ENCODE peak calls at places on chromosomes 2 and 18, in six cellular contexts. One of them, this sample, is unnamed.
A peak's percentile ranks its signal among the peaks of the same experiment; 100 is the strongest.

GRCh38 chr2:169189123-169189522 is 119.8 kb downstream of the DHRS9 start:
- DNase-seq in B cell: no peak
- DNase-seq in keratinocyte: no peak
- DNase-seq in AG10803: no peak
- DNase-seq in astrocyte of the spinal cord: no peak
- DNase-seq in hepatocyte: no peak
- DNase-seq in this sample: no peak

GRCh38 chr2:238103465-238104070 is 3.4 kb downstream of the ESPNL start:
- DNase-seq in B cell: no peak
- DNase-seq in keratinocyte: no peak
- DNase-seq in AG10803: no peak
- DNase-seq in astrocyte of the spinal cord: no peak
- DNase-seq in hepatocyte: no peak
- DNase-seq in this sample: no peak

GRCh38 chr2:132797551-132797950 is 127.5 kb upstream of the LYPD1 start:
- DNase-seq in B cell: no peak
- DNase-seq in keratinocyte: no peak
- DNase-seq in AG10803: peak; percentile 65
- DNase-seq in astrocyte of the spinal cord: peak; percentile 72
- DNase-seq in hepatocyte: no peak
- DNase-seq in this sample: no peak

GRCh38 chr2:69582582-69583176 is 60.9 kb downstream of the AAK1 start:
- DNase-seq in B cell: no peak
- DNase-seq in keratinocyte: no peak
- DNase-seq in AG10803: no peak
- DNase-seq in astrocyte of the spinal cord: peak; percentile 42
- DNase-seq in hepatocyte: peak; percentile 33
- DNase-seq in this sample: no peak

GRCh38 chr2:215921884-215922283 is 91.5 kb downstream of the MREG start:
- DNase-seq in B cell: no peak
- DNase-seq in keratinocyte: no peak
- DNase-seq in AG10803: peak; percentile 83
- DNase-seq in astrocyte of the spinal cord: peak; percentile 94
- DNase-seq in hepatocyte: peak; percentile 42
- DNase-seq in this sample: no peak

GRCh38 chr18:13266208-13267100 is 47.9 kb downstream of the LDLRAD4 start:
- DNase-seq in B cell: no peak
- DNase-seq in keratinocyte: no peak
- DNase-seq in AG10803: peak; percentile 38
- DNase-seq in astrocyte of the spinal cord: no peak
- DNase-seq in hepatocyte: no peak
- DNase-seq in this sample: no peak

GRCh38 chr2:153912798-153913396 is 41.2 kb downstream of the GALNT13 start:
- DNase-seq in B cell: no peak
- DNase-seq in keratinocyte: no peak
- DNase-seq in AG10803: no peak
- DNase-seq in astrocyte of the spinal cord: no peak
- DNase-seq in hepatocyte: no peak
- DNase-seq in this sample: no peak

GRCh38 chr2:235901243-235901642 is 266.9 kb downstream of the GBX2 start:
- DNase-seq in B cell: no peak
- DNase-seq in keratinocyte: no peak
- DNase-seq in AG10803: no peak
- DNase-seq in astrocyte of the spinal cord: no peak
- DNase-seq in hepatocyte: no peak
- DNase-seq in this sample: no peak

GRCh38 chr18:5546660-5547059 is 2.9 kb upstream of the EPB41L3 start:
- DNase-seq in B cell: no peak
- DNase-seq in keratinocyte: no peak
- DNase-seq in AG10803: peak; percentile 58
- DNase-seq in astrocyte of the spinal cord: peak; percentile 72
- DNase-seq in hepatocyte: peak; percentile 68
- DNase-seq in this sample: no peak

GRCh38 chr2:71926860-71927756 is 220.6 kb downstream of the CYP26B1 start:
- DNase-seq in B cell: no peak
- DNase-seq in keratinocyte: no peak
- DNase-seq in AG10803: no peak
- DNase-seq in astrocyte of the spinal cord: no peak
- DNase-seq in hepatocyte: no peak
- DNase-seq in this sample: no peak

GRCh38 chr2:195559431-195559914 is 97.6 kb upstream of the SLC39A10 start:
- DNase-seq in B cell: peak; percentile 86
- DNase-seq in keratinocyte: no peak
- DNase-seq in AG10803: peak; percentile 97
- DNase-seq in astrocyte of the spinal cord: peak; percentile 89
- DNase-seq in hepatocyte: no peak
- DNase-seq in this sample: no peak

GRCh38 chr18:54828290-54828871 is at the start of gene RAB27B:
- DNase-seq in B cell: no peak
- DNase-seq in keratinocyte: peak; percentile 55
- DNase-seq in AG10803: peak; percentile 53
- DNase-seq in astrocyte of the spinal cord: peak; percentile 91
- DNase-seq in hepatocyte: peak; percentile 87
- DNase-seq in this sample: peak; percentile 73

GRCh38 chr18:40692871-40693270 is 1262.2 kb upstream of the PIK3C3 start:
- DNase-seq in B cell: no peak
- DNase-seq in keratinocyte: no peak
- DNase-seq in AG10803: no peak
- DNase-seq in astrocyte of the spinal cord: peak; percentile 20
- DNase-seq in hepatocyte: no peak
- DNase-seq in this sample: no peak

GRCh38 chr2:209942936-209943605 is 59.4 kb upstream of the RPE start:
- DNase-seq in B cell: no peak
- DNase-seq in keratinocyte: no peak
- DNase-seq in AG10803: no peak
- DNase-seq in astrocyte of the spinal cord: peak; percentile 12
- DNase-seq in hepatocyte: no peak
- DNase-seq in this sample: no peak

GRCh38 chr2:216056739-216057138 is 24.9 kb downstream of the PECR start:
- DNase-seq in B cell: no peak
- DNase-seq in keratinocyte: no peak
- DNase-seq in AG10803: no peak
- DNase-seq in astrocyte of the spinal cord: no peak
- DNase-seq in hepatocyte: peak; percentile 18
- DNase-seq in this sample: no peak

GRCh38 chr18:48674198-48674721 is 135.4 kb downstream of the CTIF start:
- DNase-seq in B cell: no peak
- DNase-seq in keratinocyte: no peak
- DNase-seq in AG10803: peak; percentile 40
- DNase-seq in astrocyte of the spinal cord: peak; percentile 21
- DNase-seq in hepatocyte: peak; percentile 43
- DNase-seq in this sample: no peak

GRCh38 chr2:224997802-224998201 is 44.5 kb downstream of the DOCK10 start:
- DNase-seq in B cell: no peak
- DNase-seq in keratinocyte: no peak
- DNase-seq in AG10803: peak; percentile 74
- DNase-seq in astrocyte of the spinal cord: peak; percentile 24
- DNase-seq in hepatocyte: peak; percentile 10
- DNase-seq in this sample: no peak

GRCh38 chr2:112433932-112434730 is 686 bp upstream of the RGPD8 start:
- DNase-seq in B cell: no peak
- DNase-seq in keratinocyte: no peak
- DNase-seq in AG10803: no peak
- DNase-seq in astrocyte of the spinal cord: no peak
- DNase-seq in hepatocyte: no peak
- DNase-seq in this sample: no peak

GRCh38 chr2:31335921-31336570 is 78.5 kb downstream of the XDH start:
- DNase-seq in B cell: no peak
- DNase-seq in keratinocyte: peak; percentile 56
- DNase-seq in AG10803: peak; percentile 86
- DNase-seq in astrocyte of the spinal cord: peak; percentile 68
- DNase-seq in hepatocyte: no peak
- DNase-seq in this sample: no peak

GRCh38 chr2:237165405-237166276 is 80.0 kb downstream of the COPS8 start:
- DNase-seq in B cell: no peak
- DNase-seq in keratinocyte: no peak
- DNase-seq in AG10803: no peak
- DNase-seq in astrocyte of the spinal cord: no peak
- DNase-seq in hepatocyte: peak; percentile 57
- DNase-seq in this sample: peak; percentile 4

GRCh38 chr2:205768815-205769493 is 86.7 kb downstream of the NRP2 start:
- DNase-seq in B cell: no peak
- DNase-seq in keratinocyte: no peak
- DNase-seq in AG10803: no peak
- DNase-seq in astrocyte of the spinal cord: peak; percentile 83
- DNase-seq in hepatocyte: no peak
- DNase-seq in this sample: no peak

GRCh38 chr2:223093436-223093839 is 41.4 kb downstream of the KCNE4 start:
- DNase-seq in B cell: no peak
- DNase-seq in keratinocyte: no peak
- DNase-seq in AG10803: peak; percentile 95
- DNase-seq in astrocyte of the spinal cord: peak; percentile 86
- DNase-seq in hepatocyte: no peak
- DNase-seq in this sample: no peak

GRCh38 chr2:49416252-49416651 is 261.9 kb upstream of the FSHR start:
- DNase-seq in B cell: no peak
- DNase-seq in keratinocyte: no peak
- DNase-seq in AG10803: no peak
- DNase-seq in astrocyte of the spinal cord: no peak
- DNase-seq in hepatocyte: peak; percentile 14
- DNase-seq in this sample: no peak

GRCh38 chr2:179550214-179550613 is 285.6 kb upstream of the SESTD1 start:
- DNase-seq in B cell: no peak
- DNase-seq in keratinocyte: no peak
- DNase-seq in AG10803: no peak
- DNase-seq in astrocyte of the spinal cord: no peak
- DNase-seq in hepatocyte: no peak
- DNase-seq in this sample: no peak

DNA sequence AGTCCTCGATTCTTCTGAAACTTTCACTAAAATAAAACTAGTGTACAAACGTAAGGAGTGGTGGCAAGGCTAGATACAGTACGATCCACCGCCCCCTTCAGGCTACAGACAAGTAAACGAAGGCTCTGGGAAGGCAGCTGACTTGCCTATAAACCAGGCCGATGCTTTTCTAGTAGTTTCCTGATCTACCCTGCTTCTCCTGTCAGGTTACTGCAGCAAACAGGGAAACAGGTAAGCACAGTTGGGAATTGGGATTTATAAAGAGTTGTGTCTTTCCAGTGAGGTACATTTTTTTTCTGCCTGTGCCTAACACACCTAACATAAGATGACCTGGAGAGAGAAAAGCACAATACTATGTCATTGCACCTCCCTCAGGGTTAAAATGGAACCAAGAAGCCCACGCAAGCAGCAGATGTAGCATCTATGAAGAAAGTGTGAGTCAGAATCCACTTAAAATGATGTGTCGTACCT is 108.6 kb downstream of the UXS1 start:
- DNase-seq in B cell: no peak
- DNase-seq in keratinocyte: no peak
- DNase-seq in AG10803: peak; percentile 52
- DNase-seq in astrocyte of the spinal cord: peak; percentile 45
- DNase-seq in hepatocyte: peak; percentile 64
- DNase-seq in this sample: peak; percentile 22
- TF ChIP-seq CTCF in B cell: no peak
- TF ChIP-seq CTCF in keratinocyte: no peak
- TF ChIP-seq CTCF in AG10803: peak; percentile 60
- TF ChIP-seq CTCF in astrocyte of the spinal cord: peak; percentile 48
- TF ChIP-seq CTCF in hepatocyte: peak; percentile 48
- TF ChIP-seq CTCF in this sample: peak; percentile 67

DNA sequence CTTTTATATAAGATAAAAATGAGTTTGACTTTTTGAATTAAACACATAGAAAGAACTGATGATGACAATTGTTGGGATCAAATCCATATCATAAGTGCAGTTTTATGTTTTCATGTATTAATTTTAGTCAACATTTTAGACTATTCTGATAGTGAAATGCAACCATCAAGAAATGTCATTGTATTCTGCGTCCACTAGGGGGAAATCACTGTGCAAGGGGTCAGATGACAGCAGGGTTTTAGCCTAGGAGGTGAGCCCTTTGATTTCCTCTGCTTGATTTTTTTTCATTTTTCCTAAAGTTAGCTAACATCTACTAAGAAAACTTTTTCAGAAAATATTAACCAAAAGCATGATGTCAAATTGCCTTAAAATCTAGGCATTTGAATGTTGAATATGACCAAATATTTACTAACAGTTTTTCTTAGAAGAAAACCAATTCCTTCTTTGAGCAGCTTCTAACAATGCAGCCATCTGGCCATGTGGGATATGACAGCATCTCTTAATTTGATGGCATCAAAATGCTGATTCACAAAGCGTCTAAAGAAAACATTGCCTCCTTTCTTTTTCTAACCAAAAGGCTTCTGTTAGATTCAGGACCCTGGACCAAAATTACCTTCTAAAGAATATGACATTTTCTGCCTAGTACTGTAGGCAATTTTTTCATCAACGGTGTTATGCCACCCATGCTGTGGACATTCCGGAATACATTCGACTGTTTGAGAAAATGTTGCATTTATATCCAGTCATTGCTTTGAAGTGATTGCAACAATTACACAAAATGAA is 141.5 kb downstream of the SPHKAP start:
- DNase-seq in B cell: no peak
- DNase-seq in keratinocyte: no peak
- DNase-seq in AG10803: peak; percentile 20
- DNase-seq in astrocyte of the spinal cord: peak; percentile 22
- DNase-seq in hepatocyte: peak; percentile 48
- DNase-seq in this sample: no peak
- TF ChIP-seq CTCF in B cell: peak; percentile 58
- TF ChIP-seq CTCF in keratinocyte: peak; percentile 62
- TF ChIP-seq CTCF in AG10803: peak; percentile 81
- TF ChIP-seq CTCF in astrocyte of the spinal cord: peak; percentile 70
- TF ChIP-seq CTCF in hepatocyte: peak; percentile 55
- TF ChIP-seq CTCF in this sample: peak; percentile 53

GRCh38 chr18:66534110-66534509 is 69.8 kb downstream of the CDH19 start:
- DNase-seq in B cell: no peak
- DNase-seq in keratinocyte: no peak
- DNase-seq in AG10803: no peak
- DNase-seq in astrocyte of the spinal cord: no peak
- DNase-seq in hepatocyte: no peak
- DNase-seq in this sample: no peak

GRCh38 chr18:66533693-66534092 is 70.2 kb downstream of the CDH19 start:
- DNase-seq in B cell: no peak
- DNase-seq in keratinocyte: no peak
- DNase-seq in AG10803: no peak
- DNase-seq in astrocyte of the spinal cord: no peak
- DNase-seq in hepatocyte: no peak
- DNase-seq in this sample: no peak
- TF ChIP-seq CTCF in B cell: no peak
- TF ChIP-seq CTCF in keratinocyte: no peak
- TF ChIP-seq CTCF in AG10803: no peak
- TF ChIP-seq CTCF in astrocyte of the spinal cord: no peak
- TF ChIP-seq CTCF in hepatocyte: no peak
- TF ChIP-seq CTCF in this sample: no peak

GRCh38 chr2:142975239-142975638 is 97.8 kb downstream of the KYNU start:
- DNase-seq in B cell: no peak
- DNase-seq in keratinocyte: no peak
- DNase-seq in AG10803: no peak
- DNase-seq in astrocyte of the spinal cord: no peak
- DNase-seq in hepatocyte: no peak
- DNase-seq in this sample: no peak

GRCh38 chr2:142980246-142981068 is 103.0 kb downstream of the KYNU start:
- DNase-seq in B cell: no peak
- DNase-seq in keratinocyte: no peak
- DNase-seq in AG10803: peak; percentile 42
- DNase-seq in astrocyte of the spinal cord: peak; percentile 69
- DNase-seq in hepatocyte: peak; percentile 48
- DNase-seq in this sample: peak; percentile 31

GRCh38 chr2:142983174-142983573 is 105.7 kb downstream of the KYNU start:
- DNase-seq in B cell: peak; percentile 40
- DNase-seq in keratinocyte: no peak
- DNase-seq in AG10803: no peak
- DNase-seq in astrocyte of the spinal cord: no peak
- DNase-seq in hepatocyte: no peak
- DNase-seq in this sample: no peak

GRCh38 chr2:142984657-142985056 is 107.2 kb downstream of the KYNU start:
- DNase-seq in B cell: no peak
- DNase-seq in keratinocyte: no peak
- DNase-seq in AG10803: no peak
- DNase-seq in astrocyte of the spinal cord: no peak
- DNase-seq in hepatocyte: no peak
- DNase-seq in this sample: no peak

GRCh38 chr2:142981069-142981378 is 103.6 kb downstream of the KYNU start:
- DNase-seq in B cell: no peak
- DNase-seq in keratinocyte: no peak
- DNase-seq in AG10803: no peak
- DNase-seq in astrocyte of the spinal cord: no peak
- DNase-seq in hepatocyte: no peak
- DNase-seq in this sample: no peak
- TF ChIP-seq CTCF in B cell: peak; percentile 63
- TF ChIP-seq CTCF in keratinocyte: no peak
- TF ChIP-seq CTCF in AG10803: no peak
- TF ChIP-seq CTCF in astrocyte of the spinal cord: no peak
- TF ChIP-seq CTCF in hepatocyte: no peak
- TF ChIP-seq CTCF in this sample: no peak